ENCODE peak calls at places on chromosome 4, in six cellular contexts. Z is H1, M is A549, F is fibroblast of lung, A is SK-N-SH, D is neuronal stem cell. N is an unnamed sample.

GRCh38 chr4:158121203-158121586 is 51.6 kb downstream of the GASK1B start:
- DNase-seq in Z (no peak), M (no peak), F (peak), A (no peak), D (no peak), N (no peak)

GRCh38 chr4:87180767-87181166 is 39.7 kb downstream of the KLHL8 start:
- DNase-seq in Z (no peak), M (no peak), F (no peak), A (no peak), D (no peak), N (no peak)

GRCh38 chr4:178309890-178310289 is 867.7 kb upstream of the AGA start:
- DNase-seq in Z (no peak), M (no peak), F (no peak), A (no peak), D (no peak), N (no peak)

GRCh38 chr4:141459020-141459419 is 177.4 kb upstream of the IL15 start:
- DNase-seq in Z (no peak), M (no peak), F (no peak), A (no peak), D (no peak), N (no peak)

GRCh38 chr4:163367651-163368050 is 24.0 kb downstream of the NPY5R start:
- DNase-seq in Z (no peak), M (no peak), F (no peak), A (no peak), D (no peak), N (peak)

GRCh38 chr4:189117426-189117825 is 823.2 kb upstream of the FRG1 start:
- DNase-seq in Z (no peak), M (no peak), F (no peak), A (no peak), D (no peak), N (peak)

GRCh38 chr4:41696131-41696530 is 52.4 kb downstream of the PHOX2B start:
- DNase-seq in Z (no peak), M (no peak), F (no peak), A (no peak), D (no peak), N (no peak)

GRCh38 chr4:53592128-53592527 is 842 bp upstream of the LNX1 start:
- DNase-seq in Z (no peak), M (no peak), F (peak), A (no peak), D (no peak), N (no peak)

GRCh38 chr4:93199492-93199891 is 629.1 kb upstream of the ATOH1 start:
- DNase-seq in Z (no peak), M (peak), F (peak), A (peak), D (peak), N (peak)

GRCh38 chr4:56651071-56651384 is 30.1 kb downstream of the HOPX start:
- DNase-seq in Z (no peak), M (no peak), F (no peak), A (no peak), D (no peak), N (no peak)

DNA sequence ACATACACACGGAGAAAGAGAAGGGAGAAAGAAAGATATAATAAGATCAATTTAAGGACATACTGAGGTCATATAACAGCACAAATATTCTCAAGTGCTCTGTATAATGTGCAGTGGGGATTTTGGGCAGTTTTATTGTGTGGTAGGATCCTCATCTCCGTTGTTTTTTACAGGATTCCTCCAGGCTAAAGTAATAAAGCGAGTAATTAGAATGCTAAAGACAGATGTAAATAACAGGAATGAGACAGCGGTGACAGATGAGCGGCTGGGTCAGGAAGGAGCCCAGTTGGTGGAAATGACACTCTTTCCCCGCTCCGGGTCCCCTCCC is 15.9 kb downstream of the POU4F2 start:
- DNase-seq in Z (no peak), M (no peak), F (no peak), A (no peak), D (no peak), N (no peak)
- H3K4me2 ChIP-seq in Z (peak), M (peak), F (peak), A (peak), D (peak), N (no peak)

DNA sequence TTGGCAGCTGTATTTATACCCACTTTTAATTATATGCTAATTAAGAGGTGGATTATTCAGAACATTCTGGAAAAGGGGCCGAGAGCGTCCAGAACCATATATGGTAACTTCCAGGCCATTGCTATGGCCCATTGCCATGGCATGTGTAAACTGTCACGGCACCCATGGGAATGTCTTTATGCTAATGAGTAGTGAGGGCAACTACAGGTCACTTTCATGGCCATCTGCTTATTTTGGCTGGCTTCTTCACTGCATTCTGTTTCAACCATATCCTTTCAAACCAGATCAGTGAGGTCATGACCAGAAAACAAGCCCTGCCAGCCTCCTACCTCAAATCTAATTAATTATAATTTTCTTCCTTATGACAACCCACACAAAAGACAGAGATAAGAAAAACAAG is 183.5 kb downstream of the EVC2 start:
- DNase-seq in Z (no peak), M (no peak), F (peak), A (peak), D (no peak), N (no peak)
- H3K4me2 ChIP-seq in Z (no peak), M (no peak), F (no peak), A (no peak), D (no peak), N (no peak)

DNA sequence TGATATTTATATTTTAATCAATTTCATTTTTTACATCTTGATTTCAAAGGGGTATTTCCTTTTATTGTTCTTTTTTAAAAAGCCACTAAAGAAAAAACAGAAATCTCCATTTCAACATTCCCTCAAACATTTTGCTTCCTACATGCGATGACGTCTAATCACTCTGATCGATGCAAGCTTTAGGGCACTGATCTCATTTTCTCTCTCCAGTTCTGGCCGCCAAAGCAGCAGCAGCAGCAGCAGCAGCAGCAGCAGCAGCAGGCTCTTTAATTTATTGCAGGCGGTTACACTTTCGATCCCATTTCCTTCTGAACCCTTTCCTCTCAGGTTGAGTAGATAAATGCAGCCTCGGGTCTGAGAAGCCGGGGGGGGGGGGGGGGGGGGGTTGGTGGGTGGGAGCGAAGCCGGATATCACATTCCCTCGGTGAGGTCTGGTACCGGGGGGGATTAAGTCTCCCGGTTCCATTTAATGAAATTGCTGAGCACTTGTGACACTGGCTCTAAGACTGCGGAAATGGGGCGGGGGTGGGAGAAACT is 3.4 kb upstream of the PCDH7 start:
- DNase-seq in Z (no peak), M (peak), F (peak), A (no peak), D (peak), N (peak)
- H3K4me2 ChIP-seq in Z (peak), M (peak), F (peak), A (peak), D (peak), N (peak)

GRCh38 chr4:82362565-82362964 is 11.2 kb downstream of the HNRNPD start:
- DNase-seq in Z (no peak), M (no peak), F (no peak), A (no peak), D (no peak), N (no peak)
- H3K4me2 ChIP-seq in Z (no peak), M (no peak), F (no peak), A (no peak), D (no peak), N (no peak)

GRCh38 chr4:167219090-167219489 is 15.2 kb downstream of the SPOCK3 start:
- DNase-seq in Z (no peak), M (no peak), F (no peak), A (no peak), D (no peak), N (peak)
- H3K4me2 ChIP-seq in Z (no peak), M (peak), F (no peak), A (no peak), D (no peak), N (peak)